ENCODE peak calls at places on chromosomes 13 and 19, in nine cellular contexts. Q is aorta, C is HCT116, Y is foreskin fibroblast, E is prostate gland, I is body of pancreas, U is upper lobe of right lung, O is AG09309, B is AG10803. H is an unnamed sample.

GRCh38 chr13:32045963-32046785 is 14.6 kb downstream of the FRY start:
- DNase-seq in Q (no peak), C (no peak), Y (no peak), E (no peak), I (no peak), U (no peak), O (no peak), B (peak), H (peak)

GRCh38 chr19:46616631-46617322 is 8.1 kb downstream of the PTGIR start:
- DNase-seq in Q (peak), C (peak), Y (peak), E (peak), I (peak), U (peak), O (no peak), B (peak), H (peak)

GRCh38 chr13:73984949-73985691 is 149.1 kb downstream of the KLF12 start:
- DNase-seq in Q (no peak), C (no peak), Y (no peak), E (no peak), I (no peak), U (peak), O (no peak), B (no peak), H (peak)

GRCh38 chr19:52492991-52493470 is 34.4 kb upstream of the ZNF808 start:
- DNase-seq in Q (peak), C (no peak), Y (no peak), E (no peak), I (no peak), U (no peak), O (no peak), B (no peak), H (no peak)

GRCh38 chr13:53137777-53138176 is 109.2 kb downstream of the OLFM4 start:
- DNase-seq in Q (no peak), C (no peak), Y (peak), E (no peak), I (no peak), U (no peak), O (no peak), B (peak), H (peak)

GRCh38 chr13:111908391-111908790 is 158.6 kb upstream of the SOX1 start:
- DNase-seq in Q (no peak), C (no peak), Y (no peak), E (no peak), I (peak), U (no peak), O (no peak), B (no peak), H (no peak)

GRCh38 chr13:22061806-22062391 is 391.0 kb downstream of the FGF9 start:
- DNase-seq in Q (no peak), C (no peak), Y (no peak), E (no peak), I (no peak), U (no peak), O (no peak), B (no peak), H (no peak)

GRCh38 chr13:73273737-73274136 is 214.9 kb downstream of the KLF5 start:
- DNase-seq in Q (no peak), C (no peak), Y (peak), E (no peak), I (no peak), U (no peak), O (peak), B (peak), H (peak)

GRCh38 chr19:4007836-4008539 is 452 bp downstream of the PIAS4 start:
- DNase-seq in Q (no peak), C (no peak), Y (no peak), E (no peak), I (no peak), U (peak), O (no peak), B (no peak), H (peak)

GRCh38 chr19:12899891-12900518 is 9.0 kb downstream of the GCDH start:
- DNase-seq in Q (no peak), C (no peak), Y (no peak), E (no peak), I (no peak), U (no peak), O (no peak), B (no peak), H (no peak)

GRCh38 chr19:11025006-11025405 is 64.2 kb downstream of the SMARCA4 start:
- DNase-seq in Q (no peak), C (no peak), Y (no peak), E (no peak), I (no peak), U (no peak), O (no peak), B (no peak), H (no peak)

GRCh38 chr19:4969772-4970531 is 1.0 kb downstream of the KDM4B start:
- DNase-seq in Q (no peak), C (no peak), Y (no peak), E (no peak), I (no peak), U (no peak), O (no peak), B (peak), H (peak)

GRCh38 chr13:61927648-61928047 is 512.0 kb upstream of the PCDH20 start:
- DNase-seq in Q (no peak), C (no peak), Y (no peak), E (no peak), I (no peak), U (no peak), O (no peak), B (no peak), H (no peak)

GRCh38 chr13:97141564-97142005 is 80.5 kb upstream of the MBNL2 start:
- DNase-seq in Q (no peak), C (peak), Y (peak), E (peak), I (peak), U (no peak), O (peak), B (peak), H (peak)

GRCh38 chr13:90857921-90858320 is 489.6 kb upstream of the MIR17HG start:
- DNase-seq in Q (no peak), C (no peak), Y (no peak), E (no peak), I (no peak), U (no peak), O (no peak), B (no peak), H (no peak)

GRCh38 chr19:3338541-3339181 is 27.7 kb upstream of the NFIC start:
- DNase-seq in Q (peak), C (no peak), Y (no peak), E (peak), I (peak), U (peak), O (no peak), B (no peak), H (no peak)

GRCh38 chr19:48248081-48248833 is 7.5 kb downstream of the CARD8 start:
- DNase-seq in Q (no peak), C (no peak), Y (no peak), E (no peak), I (no peak), U (no peak), O (no peak), B (no peak), H (no peak)

GRCh38 chr13:99702687-99703319 is 201.5 kb downstream of the TM9SF2 start:
- DNase-seq in Q (no peak), C (no peak), Y (no peak), E (no peak), I (no peak), U (no peak), O (no peak), B (no peak), H (no peak)

GRCh38 chr19:7363225-7363624 is 14.5 kb downstream of the ARHGEF18 start:
- DNase-seq in Q (no peak), C (no peak), Y (no peak), E (no peak), I (no peak), U (no peak), O (no peak), B (no peak), H (no peak)

GRCh38 chr13:31674056-31674455 is 65.3 kb upstream of the RXFP2 start:
- DNase-seq in Q (no peak), C (no peak), Y (peak), E (no peak), I (no peak), U (no peak), O (peak), B (peak), H (peak)

GRCh38 chr19:28544451-28545261 is 668.3 kb downstream of the UQCRFS1 start:
- DNase-seq in Q (no peak), C (no peak), Y (no peak), E (no peak), I (no peak), U (no peak), O (no peak), B (no peak), H (no peak)

GRCh38 chr19:46271488-46272197 is 25.2 kb upstream of the HIF3A start:
- DNase-seq in Q (no peak), C (no peak), Y (peak), E (no peak), I (no peak), U (no peak), O (peak), B (peak), H (peak)

GRCh38 chr13:50627111-50627510 is 216.4 kb downstream of the DLEU7 start:
- DNase-seq in Q (no peak), C (no peak), Y (no peak), E (no peak), I (no peak), U (no peak), O (no peak), B (no peak), H (peak)

GRCh38 chr13:27813826-27814225 is 21.5 kb downstream of the GSX1 start:
- DNase-seq in Q (no peak), C (no peak), Y (no peak), E (no peak), I (no peak), U (no peak), O (no peak), B (no peak), H (no peak)

GRCh38 chr19:34085336-34085735 is 87.0 kb upstream of the LSM14A start:
- DNase-seq in Q (no peak), C (no peak), Y (no peak), E (no peak), I (no peak), U (no peak), O (no peak), B (no peak), H (no peak)

GRCh38 chr19:6876790-6877189 is 10.6 kb upstream of the ADGRE1 start:
- DNase-seq in Q (no peak), C (no peak), Y (no peak), E (no peak), I (no peak), U (no peak), O (no peak), B (no peak), H (no peak)

GRCh38 chr13:42215578-42216421 is 56.2 kb upstream of the AKAP11 start:
- DNase-seq in Q (no peak), C (peak), Y (peak), E (no peak), I (peak), U (no peak), O (no peak), B (peak), H (peak)

GRCh38 chr13:72788831-72789230 is 6.9 kb downstream of the PIBF1 start:
- DNase-seq in Q (no peak), C (no peak), Y (no peak), E (no peak), I (no peak), U (no peak), O (no peak), B (no peak), H (no peak)

DNA sequence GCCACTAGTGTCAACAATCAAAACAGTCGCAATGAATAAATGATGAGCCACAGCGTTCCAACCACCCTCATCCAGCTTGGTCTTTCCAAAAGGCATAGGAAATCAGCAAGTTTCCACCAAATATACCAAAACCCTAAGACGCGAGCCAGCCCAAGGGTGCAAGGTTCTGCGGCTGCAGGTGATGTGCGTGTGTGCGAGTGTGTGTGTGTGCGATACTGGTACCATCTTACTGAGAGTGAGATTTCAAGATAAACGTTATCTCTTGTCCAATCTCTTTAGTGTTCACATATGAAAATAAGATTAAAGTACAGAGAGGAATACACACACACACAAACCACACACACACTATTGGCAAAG is 895 bp upstream of the TRPC4 start:
- DNase-seq in Q (no peak), C (no peak), Y (no peak), E (no peak), I (no peak), U (no peak), O (no peak), B (no peak), H (no peak)
- H3K4me3 ChIP-seq in Q (peak), C (no peak), Y (peak), E (peak), I (no peak), U (peak), O (peak), B (peak), H (no peak)

DNA sequence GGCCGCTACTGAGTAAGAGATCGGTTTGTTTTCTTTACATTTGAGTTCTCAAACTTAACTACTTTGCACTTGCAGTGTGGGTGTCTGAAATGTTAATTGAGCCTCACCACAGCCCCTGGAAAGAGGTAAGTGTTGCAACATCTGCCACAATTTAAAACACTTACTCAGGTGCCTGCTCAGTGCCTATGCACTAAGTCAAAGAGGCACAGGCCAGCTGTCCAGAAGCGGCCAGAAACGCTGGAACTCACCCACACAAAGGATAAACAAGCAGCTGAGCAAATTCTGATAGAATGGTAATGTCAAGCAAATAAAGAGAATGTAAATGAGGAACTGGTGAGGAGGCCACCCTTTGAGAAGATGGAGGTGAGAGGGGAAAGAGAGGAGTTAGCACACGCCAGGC is 67.8 kb upstream of the SERP2 start:
- DNase-seq in Q (no peak), C (no peak), Y (no peak), E (no peak), I (no peak), U (no peak), O (no peak), B (peak), H (no peak)
- H3K4me3 ChIP-seq in Q (no peak), C (peak), Y (no peak), E (no peak), I (no peak), U (no peak), O (no peak), B (no peak), H (no peak)

DNA sequence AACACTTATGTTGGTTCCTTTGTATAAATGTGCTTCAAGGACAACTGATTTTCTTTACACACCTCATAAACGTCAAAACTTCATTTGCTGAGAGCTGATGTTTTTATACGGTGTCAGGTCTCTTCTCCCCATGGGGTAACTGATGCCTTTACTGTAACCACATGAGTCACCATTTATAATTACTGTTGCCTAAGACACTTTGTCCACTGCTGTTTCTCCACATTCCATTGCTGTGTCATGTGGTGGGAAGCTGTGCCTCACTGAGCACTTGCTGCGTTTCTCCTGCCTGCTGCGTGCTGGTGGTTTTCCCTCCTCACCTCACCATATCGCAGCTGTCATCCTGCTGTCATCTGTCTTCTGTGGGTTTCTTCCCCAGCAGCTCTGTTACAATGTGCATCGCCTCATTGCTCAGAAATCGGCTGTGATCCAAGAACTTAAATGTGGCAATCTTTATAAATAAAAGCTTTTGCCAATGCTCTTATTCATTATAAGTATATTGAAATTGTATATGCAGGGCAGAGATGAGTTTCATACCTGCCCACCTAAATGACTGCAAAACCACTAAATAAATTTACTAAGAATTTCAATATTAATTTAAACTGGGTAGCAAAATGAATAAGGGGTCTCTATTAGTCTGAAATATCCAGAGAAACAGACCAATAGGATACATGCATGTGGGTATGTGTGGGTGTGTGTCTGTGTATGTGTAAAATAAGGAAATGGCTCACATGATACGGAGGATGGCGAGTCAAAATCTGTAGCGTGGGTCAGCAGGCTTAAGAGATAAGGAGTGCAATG is 547.0 kb upstream of the SLITRK5 start:
- DNase-seq in Q (no peak), C (peak), Y (peak), E (no peak), I (no peak), U (no peak), O (peak), B (peak), H (peak)
- H3K4me3 ChIP-seq in Q (no peak), C (no peak), Y (no peak), E (no peak), I (no peak), U (no peak), O (no peak), B (no peak), H (no peak)

GRCh38 chr13:66899955-66900354 is 330.2 kb downstream of the PCDH9 start:
- DNase-seq in Q (no peak), C (no peak), Y (no peak), E (no peak), I (no peak), U (no peak), O (no peak), B (no peak), H (peak)
- H3K4me3 ChIP-seq in Q (no peak), C (no peak), Y (no peak), E (no peak), I (no peak), U (no peak), O (no peak), B (no peak), H (no peak)

H was measured in cardiac muscle cell.